ENCODE peak calls at places on chromosomes 1 and 21, in nine cellular contexts. One of them, this sample, is unnamed.
A peak's percentile ranks its signal among the peaks of the same experiment; 100 is the strongest.

GRCh38 chr1:182253319-182253718 is 138.3 kb downstream of the GLUL start:
- DNase-seq in EL: no peak
- DNase-seq in left ventricle myocardium inferior: no peak
- DNase-seq in globus pallidus: no peak
- DNase-seq in endothelial cell: no peak
- DNase-seq in dorsolateral prefrontal cortex: no peak
- DNase-seq in stimulated activated naive CD8-positive, alpha-beta T cell treated with anti-CD3 and anti-CD28 coated beads, Interleukin-15, amount 100 ng/mL, for 72 hours: no peak
- DNase-seq in fibroblast of lung: no peak
- DNase-seq in Peyer's patch: no peak
- DNase-seq in this sample: no peak

GRCh38 chr1:184595609-184596008 is 159.0 kb downstream of the EDEM3 start:
- DNase-seq in EL: peak; percentile 53
- DNase-seq in left ventricle myocardium inferior: no peak
- DNase-seq in globus pallidus: no peak
- DNase-seq in endothelial cell: no peak
- DNase-seq in dorsolateral prefrontal cortex: no peak
- DNase-seq in stimulated activated naive CD8-positive, alpha-beta T cell treated with anti-CD3 and anti-CD28 coated beads, Interleukin-15, amount 100 ng/mL, for 72 hours: no peak
- DNase-seq in fibroblast of lung: peak; percentile 59
- DNase-seq in Peyer's patch: no peak
- DNase-seq in this sample: no peak

GRCh38 chr1:111924786-111925185 is 64.7 kb downstream of the KCND3 start:
- DNase-seq in EL: no peak
- DNase-seq in left ventricle myocardium inferior: no peak
- DNase-seq in globus pallidus: no peak
- DNase-seq in endothelial cell: no peak
- DNase-seq in dorsolateral prefrontal cortex: no peak
- DNase-seq in stimulated activated naive CD8-positive, alpha-beta T cell treated with anti-CD3 and anti-CD28 coated beads, Interleukin-15, amount 100 ng/mL, for 72 hours: no peak
- DNase-seq in fibroblast of lung: no peak
- DNase-seq in Peyer's patch: no peak
- DNase-seq in this sample: no peak

GRCh38 chr1:177770096-177770495 is 199.8 kb downstream of the SEC16B start:
- DNase-seq in EL: no peak
- DNase-seq in left ventricle myocardium inferior: no peak
- DNase-seq in globus pallidus: no peak
- DNase-seq in endothelial cell: no peak
- DNase-seq in dorsolateral prefrontal cortex: no peak
- DNase-seq in stimulated activated naive CD8-positive, alpha-beta T cell treated with anti-CD3 and anti-CD28 coated beads, Interleukin-15, amount 100 ng/mL, for 72 hours: no peak
- DNase-seq in fibroblast of lung: no peak
- DNase-seq in Peyer's patch: no peak
- DNase-seq in this sample: no peak

GRCh38 chr1:53562256-53562982 is 103.2 kb downstream of the DMRTB1 start:
- DNase-seq in EL: no peak
- DNase-seq in left ventricle myocardium inferior: no peak
- DNase-seq in globus pallidus: no peak
- DNase-seq in endothelial cell: no peak
- DNase-seq in dorsolateral prefrontal cortex: no peak
- DNase-seq in stimulated activated naive CD8-positive, alpha-beta T cell treated with anti-CD3 and anti-CD28 coated beads, Interleukin-15, amount 100 ng/mL, for 72 hours: peak; percentile 17
- DNase-seq in fibroblast of lung: no peak
- DNase-seq in Peyer's patch: peak; percentile 36
- DNase-seq in this sample: no peak

GRCh38 chr1:224894915-224895314 is 34.6 kb upstream of the DNAH14 start:
- DNase-seq in EL: peak; percentile 17
- DNase-seq in left ventricle myocardium inferior: no peak
- DNase-seq in globus pallidus: no peak
- DNase-seq in endothelial cell: no peak
- DNase-seq in dorsolateral prefrontal cortex: no peak
- DNase-seq in stimulated activated naive CD8-positive, alpha-beta T cell treated with anti-CD3 and anti-CD28 coated beads, Interleukin-15, amount 100 ng/mL, for 72 hours: no peak
- DNase-seq in fibroblast of lung: peak; percentile 56
- DNase-seq in Peyer's patch: no peak
- DNase-seq in this sample: no peak

GRCh38 chr1:112727716-112728115 is 12.6 kb upstream of the PPM1J start:
- DNase-seq in EL: peak; percentile 69
- DNase-seq in left ventricle myocardium inferior: no peak
- DNase-seq in globus pallidus: no peak
- DNase-seq in endothelial cell: no peak
- DNase-seq in dorsolateral prefrontal cortex: no peak
- DNase-seq in stimulated activated naive CD8-positive, alpha-beta T cell treated with anti-CD3 and anti-CD28 coated beads, Interleukin-15, amount 100 ng/mL, for 72 hours: no peak
- DNase-seq in fibroblast of lung: no peak
- DNase-seq in Peyer's patch: no peak
- DNase-seq in this sample: no peak

GRCh38 chr1:23478896-23479790 is 4.8 kb downstream of the ASAP3 start:
- DNase-seq in EL: peak; percentile 29
- DNase-seq in left ventricle myocardium inferior: peak; percentile 87
- DNase-seq in globus pallidus: peak; percentile 20
- DNase-seq in endothelial cell: no peak
- DNase-seq in dorsolateral prefrontal cortex: no peak
- DNase-seq in stimulated activated naive CD8-positive, alpha-beta T cell treated with anti-CD3 and anti-CD28 coated beads, Interleukin-15, amount 100 ng/mL, for 72 hours: no peak
- DNase-seq in fibroblast of lung: peak; percentile 91
- DNase-seq in Peyer's patch: peak; percentile 66
- DNase-seq in this sample: no peak

GRCh38 chr1:232983817-232984567 is 33.6 kb downstream of the NTPCR start:
- DNase-seq in EL: no peak
- DNase-seq in left ventricle myocardium inferior: no peak
- DNase-seq in globus pallidus: no peak
- DNase-seq in endothelial cell: no peak
- DNase-seq in dorsolateral prefrontal cortex: no peak
- DNase-seq in stimulated activated naive CD8-positive, alpha-beta T cell treated with anti-CD3 and anti-CD28 coated beads, Interleukin-15, amount 100 ng/mL, for 72 hours: no peak
- DNase-seq in fibroblast of lung: no peak
- DNase-seq in Peyer's patch: no peak
- DNase-seq in this sample: no peak

GRCh38 chr21:44898011-44898493 is 22.6 kb downstream of the ITGB2 start:
- DNase-seq in EL: no peak
- DNase-seq in left ventricle myocardium inferior: no peak
- DNase-seq in globus pallidus: no peak
- DNase-seq in endothelial cell: no peak
- DNase-seq in dorsolateral prefrontal cortex: no peak
- DNase-seq in stimulated activated naive CD8-positive, alpha-beta T cell treated with anti-CD3 and anti-CD28 coated beads, Interleukin-15, amount 100 ng/mL, for 72 hours: no peak
- DNase-seq in fibroblast of lung: no peak
- DNase-seq in Peyer's patch: no peak
- DNase-seq in this sample: no peak

This sample was measured in retina.